ENCODE peak calls at places on chromosome 18, in five cellular contexts. G is K562, H is IMR-90, P is A549, T is HepG2. K is an unnamed sample.
A peak's percentile ranks its signal among the peaks of the same experiment; 100 is the strongest.

GRCh38 chr18:46333371-46334199 is 229.4 kb downstream of the HAUS1 start:
- DNase-seq in G (no peak), H (no peak), P (peak; percentile 31), T (no peak), K (peak; percentile 38)

GRCh38 chr18:55559735-55560134 is 28.3 kb downstream of the TCF4 start:
- DNase-seq in G (no peak), H (no peak), P (no peak), T (no peak), K (no peak)

GRCh38 chr18:76398899-76399612 is 96.0 kb downstream of the ZNF516 start:
- DNase-seq in G (peak; percentile 77), H (peak; percentile 77), P (peak; percentile 50), T (peak; percentile 62), K (peak; percentile 78)

GRCh38 chr18:77059294-77059916 is 73.2 kb downstream of the MBP start:
- DNase-seq in G (peak; percentile 47), H (peak; percentile 76), P (peak; percentile 80), T (peak; percentile 65), K (peak; percentile 27)

GRCh38 chr18:76202322-76202721 is 292.7 kb downstream of the ZNF516 start:
- DNase-seq in G (no peak), H (no peak), P (no peak), T (no peak), K (no peak)

GRCh38 chr18:22499421-22499820 is 81.7 kb upstream of the CTAGE1 start:
- DNase-seq in G (no peak), H (no peak), P (no peak), T (no peak), K (no peak)

GRCh38 chr18:57208056-57208455 is 61.2 kb downstream of the BOD1L2 start:
- DNase-seq in G (no peak), H (no peak), P (no peak), T (peak; percentile 32), K (no peak)

GRCh38 chr18:62877448-62878221 is 162.3 kb downstream of the PHLPP1 start:
- DNase-seq in G (no peak), H (peak; percentile 65), P (peak; percentile 38), T (peak; percentile 30), K (no peak)

GRCh38 chr18:63083555-63083954 is 236.0 kb downstream of the BCL2 start:
- DNase-seq in G (no peak), H (no peak), P (no peak), T (no peak), K (no peak)

GRCh38 chr18:77102246-77103040 is 30.1 kb downstream of the MBP start:
- DNase-seq in G (no peak), H (peak; percentile 93), P (no peak), T (no peak), K (peak; percentile 10)

GRCh38 chr18:62625019-62625418 is 90.3 kb upstream of the PHLPP1 start:
- DNase-seq in G (no peak), H (no peak), P (no peak), T (no peak), K (no peak)

GRCh38 chr18:23257686-23258565 is 122.6 kb downstream of the CABLES1 start:
- DNase-seq in G (no peak), H (peak; percentile 79), P (no peak), T (no peak), K (no peak)

GRCh38 chr18:22591231-22591630 is 173.5 kb upstream of the CTAGE1 start:
- DNase-seq in G (no peak), H (peak; percentile 62), P (no peak), T (no peak), K (no peak)

GRCh38 chr18:58255701-58256311 is 211.8 kb downstream of the NEDD4L start:
- DNase-seq in G (no peak), H (no peak), P (no peak), T (no peak), K (no peak)

GRCh38 chr18:77061946-77062517 is 70.6 kb downstream of the MBP start:
- DNase-seq in G (peak; percentile 8), H (no peak), P (no peak), T (no peak), K (no peak)

GRCh38 chr18:7038330-7038846 is 79.2 kb downstream of the LAMA1 start:
- DNase-seq in G (peak; percentile 60), H (peak; percentile 99), P (peak; percentile 24), T (peak; percentile 27), K (peak; percentile 65)

GRCh38 chr18:34549367-34549766 is 160.7 kb upstream of the DTNA start:
- DNase-seq in G (no peak), H (no peak), P (no peak), T (no peak), K (no peak)

GRCh38 chr18:23883277-23883790 is 131.2 kb upstream of the TTC39C start:
- DNase-seq in G (no peak), H (peak; percentile 7), P (no peak), T (peak; percentile 93), K (no peak)

GRCh38 chr18:46424898-46425297 is 232.1 kb downstream of the LOXHD1 start:
- DNase-seq in G (no peak), H (no peak), P (no peak), T (no peak), K (no peak)

GRCh38 chr18:22494771-22495170 is 77.1 kb upstream of the CTAGE1 start:
- DNase-seq in G (no peak), H (peak; percentile 64), P (no peak), T (no peak), K (no peak)

GRCh38 chr18:52312321-52312720 is 27.7 kb upstream of the DCC start:
- DNase-seq in G (no peak), H (no peak), P (no peak), T (no peak), K (no peak)

GRCh38 chr18:46950064-46950656 is 32.8 kb downstream of the KATNAL2 start:
- DNase-seq in G (peak; percentile 16), H (no peak), P (peak; percentile 9), T (peak; percentile 30), K (peak; percentile 22)

GRCh38 chr18:12776821-12777471 is 74.1 kb downstream of the PSMG2 start:
- DNase-seq in G (no peak), H (no peak), P (no peak), T (no peak), K (no peak)

GRCh38 chr18:70382032-70382431 is 93.2 kb downstream of the SOCS6 start:
- DNase-seq in G (no peak), H (no peak), P (peak; percentile 52), T (no peak), K (no peak)

GRCh38 chr18:31970617-31971016 is 27.7 kb upstream of the TRAPPC8 start:
- DNase-seq in G (no peak), H (no peak), P (no peak), T (no peak), K (no peak)

GRCh38 chr18:24413148-24413547 is 13.3 kb upstream of the IMPACT start:
- DNase-seq in G (no peak), H (no peak), P (peak; percentile 9), T (no peak), K (no peak)

GRCh38 chr18:46051731-46052461 is 20.2 kb downstream of the PSTPIP2 start:
- DNase-seq in G (no peak), H (peak; percentile 93), P (peak; percentile 37), T (peak; percentile 98), K (no peak)

GRCh38 chr18:51193621-51194287 is 3.7 kb downstream of the MEX3C start:
- DNase-seq in G (no peak), H (peak; percentile 54), P (no peak), T (no peak), K (no peak)

GRCh38 chr18:34196231-34196630 is 28.5 kb downstream of the NOL4 start:
- DNase-seq in G (no peak), H (no peak), P (no peak), T (no peak), K (no peak)

GRCh38 chr18:46471809-46472498 is 185.1 kb downstream of the LOXHD1 start:
- DNase-seq in G (no peak), H (no peak), P (no peak), T (no peak), K (no peak)

GRCh38 chr18:25875574-25875973 is 214.8 kb downstream of the SS18 start:
- DNase-seq in G (no peak), H (no peak), P (no peak), T (no peak), K (no peak)

GRCh38 chr18:22523481-22523880 is 105.8 kb upstream of the CTAGE1 start:
- DNase-seq in G (no peak), H (no peak), P (no peak), T (no peak), K (no peak)

GRCh38 chr18:48544661-48545415 is 6.0 kb downstream of the CTIF start:
- DNase-seq in G (no peak), H (no peak), P (no peak), T (no peak), K (no peak)

GRCh38 chr18:74896390-74896991 is 298.8 kb downstream of the ZNF407 start:
- DNase-seq in G (peak; percentile 10), H (peak; percentile 12), P (peak; percentile 51), T (peak; percentile 62), K (peak; percentile 21)

GRCh38 chr18:2923464-2923863 is 76.7 kb downstream of the EMILIN2 start:
- DNase-seq in G (no peak), H (peak; percentile 59), P (no peak), T (no peak), K (no peak)
- TF ChIP-seq BHLHE40 in G (no peak), H (no peak), P (no peak), T (no peak), K (no peak)

GRCh38 chr18:11047817-11048216 is 101.6 kb downstream of the PIEZO2 start:
- DNase-seq in G (no peak), H (no peak), P (no peak), T (no peak), K (no peak)
- TF ChIP-seq BHLHE40 in G (no peak), H (no peak), P (no peak), T (no peak), K (no peak)

GRCh38 chr18:42976869-42977268 is 138.6 kb downstream of the RIT2 start:
- DNase-seq in G (no peak), H (no peak), P (no peak), T (no peak), K (no peak)

GRCh38 chr18:42977982-42978595 is 137.4 kb downstream of the RIT2 start:
- DNase-seq in G (no peak), H (no peak), P (no peak), T (no peak), K (no peak)
- TF ChIP-seq BHLHE40 in G (no peak), H (no peak), P (no peak), T (no peak), K (no peak)

GRCh38 chr18:9405130-9405529 is 70.2 kb upstream of the RALBP1 start:
- DNase-seq in G (peak; percentile 35), H (no peak), P (no peak), T (no peak), K (no peak)
- TF ChIP-seq BHLHE40 in G (no peak), H (no peak), P (no peak), T (no peak), K (no peak)